ENCODE peak calls at places on chromosome 4, in seven cellular contexts. One of them, this sample, is unnamed. For H3K4me1, the result is how much of the 10 kb centered on the place peaks cover.

GRCh38 chr4:183118585-183118984 is 19.5 kb downstream of the WWC2 start:
- DNase-seq in CD8-positive, alpha-beta memory T cell: no peak
- DNase-seq in neuronal stem cell: peak
- DNase-seq in effector memory CD4-positive, alpha-beta T cell: no peak
- DNase-seq in hepatocyte: no peak
- DNase-seq in fibroblast of lung: peak
- DNase-seq in psoas muscle: no peak
- DNase-seq in this sample: peak

GRCh38 chr4:112222219-112222955 is 9.2 kb upstream of the AP1AR start:
- DNase-seq in neuronal stem cell: no peak
- DNase-seq in hepatocyte: no peak
- DNase-seq in effector memory CD4-positive, alpha-beta T cell: no peak
- DNase-seq in CD8-positive, alpha-beta memory T cell: no peak
- DNase-seq in psoas muscle: no peak
- DNase-seq in fibroblast of lung: no peak
- DNase-seq in this sample: no peak

GRCh38 chr4:7157666-7158065 is 34.7 kb upstream of the SORCS2 start:
- DNase-seq in psoas muscle: no peak
- DNase-seq in CD8-positive, alpha-beta memory T cell: no peak
- DNase-seq in fibroblast of lung: no peak
- DNase-seq in hepatocyte: no peak
- DNase-seq in effector memory CD4-positive, alpha-beta T cell: no peak
- DNase-seq in neuronal stem cell: no peak
- DNase-seq in this sample: no peak

GRCh38 chr4:43351970-43352806 is 459.7 kb downstream of the GRXCR1 start:
- DNase-seq in neuronal stem cell: no peak
- DNase-seq in psoas muscle: no peak
- DNase-seq in effector memory CD4-positive, alpha-beta T cell: no peak
- DNase-seq in CD8-positive, alpha-beta memory T cell: no peak
- DNase-seq in hepatocyte: no peak
- DNase-seq in fibroblast of lung: no peak
- DNase-seq in this sample: no peak

GRCh38 chr4:182556576-182556975 is 313.4 kb downstream of the TENM3 start:
- DNase-seq in psoas muscle: no peak
- DNase-seq in fibroblast of lung: peak
- DNase-seq in neuronal stem cell: no peak
- DNase-seq in hepatocyte: no peak
- DNase-seq in effector memory CD4-positive, alpha-beta T cell: no peak
- DNase-seq in CD8-positive, alpha-beta memory T cell: no peak
- DNase-seq in this sample: no peak

GRCh38 chr4:53014368-53014767 is 152.3 kb downstream of the RASL11B start:
- DNase-seq in fibroblast of lung: no peak
- DNase-seq in hepatocyte: peak
- DNase-seq in CD8-positive, alpha-beta memory T cell: no peak
- DNase-seq in effector memory CD4-positive, alpha-beta T cell: no peak
- DNase-seq in psoas muscle: no peak
- DNase-seq in neuronal stem cell: no peak
- DNase-seq in this sample: no peak

GRCh38 chr4:163419074-163419473 is 54.5 kb downstream of the TKTL2 start:
- DNase-seq in neuronal stem cell: no peak
- DNase-seq in psoas muscle: no peak
- DNase-seq in fibroblast of lung: no peak
- DNase-seq in effector memory CD4-positive, alpha-beta T cell: no peak
- DNase-seq in hepatocyte: no peak
- DNase-seq in CD8-positive, alpha-beta memory T cell: no peak
- DNase-seq in this sample: no peak

GRCh38 chr4:146398404-146398803 is 123.3 kb downstream of the SLC10A7 start:
- DNase-seq in psoas muscle: no peak
- DNase-seq in hepatocyte: no peak
- DNase-seq in fibroblast of lung: no peak
- DNase-seq in neuronal stem cell: no peak
- DNase-seq in effector memory CD4-positive, alpha-beta T cell: no peak
- DNase-seq in CD8-positive, alpha-beta memory T cell: no peak
- DNase-seq in this sample: no peak

GRCh38 chr4:113189546-113189945 is 140.1 kb downstream of the ANK2 start:
- DNase-seq in fibroblast of lung: no peak
- DNase-seq in effector memory CD4-positive, alpha-beta T cell: no peak
- DNase-seq in CD8-positive, alpha-beta memory T cell: no peak
- DNase-seq in psoas muscle: no peak
- DNase-seq in neuronal stem cell: no peak
- DNase-seq in hepatocyte: no peak
- DNase-seq in this sample: no peak

GRCh38 chr4:151035321-151035720 is 20.2 kb upstream of the LRBA start:
- DNase-seq in hepatocyte: peak
- DNase-seq in fibroblast of lung: no peak
- DNase-seq in psoas muscle: no peak
- DNase-seq in effector memory CD4-positive, alpha-beta T cell: no peak
- DNase-seq in neuronal stem cell: no peak
- DNase-seq in CD8-positive, alpha-beta memory T cell: no peak
- DNase-seq in this sample: no peak

GRCh38 chr4:94924566-94924965 is 166.8 kb downstream of the BMPR1B start:
- DNase-seq in effector memory CD4-positive, alpha-beta T cell: no peak
- DNase-seq in CD8-positive, alpha-beta memory T cell: no peak
- DNase-seq in hepatocyte: no peak
- DNase-seq in psoas muscle: no peak
- DNase-seq in fibroblast of lung: no peak
- DNase-seq in neuronal stem cell: no peak
- DNase-seq in this sample: no peak

GRCh38 chr4:88696620-88697019 is 1.0 kb downstream of the NAP1L5 start:
- DNase-seq in fibroblast of lung: peak
- DNase-seq in hepatocyte: no peak
- DNase-seq in psoas muscle: no peak
- DNase-seq in neuronal stem cell: no peak
- DNase-seq in effector memory CD4-positive, alpha-beta T cell: no peak
- DNase-seq in CD8-positive, alpha-beta memory T cell: peak
- DNase-seq in this sample: no peak

GRCh38 chr4:16777726-16778125 is 120.7 kb downstream of the LDB2 start:
- DNase-seq in hepatocyte: no peak
- DNase-seq in psoas muscle: no peak
- DNase-seq in fibroblast of lung: no peak
- DNase-seq in neuronal stem cell: no peak
- DNase-seq in CD8-positive, alpha-beta memory T cell: no peak
- DNase-seq in effector memory CD4-positive, alpha-beta T cell: no peak
- DNase-seq in this sample: no peak

GRCh38 chr4:170491981-170492380 is 402.2 kb upstream of the AADAT start:
- DNase-seq in psoas muscle: no peak
- DNase-seq in effector memory CD4-positive, alpha-beta T cell: no peak
- DNase-seq in neuronal stem cell: no peak
- DNase-seq in CD8-positive, alpha-beta memory T cell: no peak
- DNase-seq in hepatocyte: no peak
- DNase-seq in fibroblast of lung: no peak
- DNase-seq in this sample: no peak

GRCh38 chr4:26075588-26075987 is 161.6 kb downstream of the SMIM20 start:
- DNase-seq in neuronal stem cell: no peak
- DNase-seq in hepatocyte: no peak
- DNase-seq in CD8-positive, alpha-beta memory T cell: no peak
- DNase-seq in effector memory CD4-positive, alpha-beta T cell: no peak
- DNase-seq in fibroblast of lung: no peak
- DNase-seq in psoas muscle: no peak
- DNase-seq in this sample: no peak

GRCh38 chr4:42397256-42397634 is at the start of gene SHISA3:
- DNase-seq in hepatocyte: peak
- DNase-seq in CD8-positive, alpha-beta memory T cell: peak
- DNase-seq in neuronal stem cell: no peak
- DNase-seq in effector memory CD4-positive, alpha-beta T cell: no peak
- DNase-seq in psoas muscle: peak
- DNase-seq in fibroblast of lung: peak
- DNase-seq in this sample: peak

GRCh38 chr4:25814323-25814722 is 48.5 kb downstream of the SEL1L3 start:
- DNase-seq in fibroblast of lung: no peak
- DNase-seq in hepatocyte: no peak
- DNase-seq in neuronal stem cell: no peak
- DNase-seq in psoas muscle: peak
- DNase-seq in CD8-positive, alpha-beta memory T cell: no peak
- DNase-seq in effector memory CD4-positive, alpha-beta T cell: no peak
- DNase-seq in this sample: no peak

GRCh38 chr4:102321260-102321991 is 23.9 kb downstream of the SLC39A8 start:
- DNase-seq in effector memory CD4-positive, alpha-beta T cell: no peak
- DNase-seq in CD8-positive, alpha-beta memory T cell: no peak
- DNase-seq in hepatocyte: no peak
- DNase-seq in neuronal stem cell: no peak
- DNase-seq in psoas muscle: no peak
- DNase-seq in fibroblast of lung: no peak
- DNase-seq in this sample: no peak
- H3K4me1 ChIP-seq in effector memory CD4-positive, alpha-beta T cell: under half
- H3K4me1 ChIP-seq in CD8-positive, alpha-beta memory T cell: under half
- H3K4me1 ChIP-seq in hepatocyte: under half
- H3K4me1 ChIP-seq in neuronal stem cell: under half
- H3K4me1 ChIP-seq in psoas muscle: under half
- H3K4me1 ChIP-seq in fibroblast of lung: under half
- H3K4me1 ChIP-seq in this sample: under half

GRCh38 chr4:74456056-74456744 is 11.3 kb downstream of the AREG start:
- DNase-seq in CD8-positive, alpha-beta memory T cell: no peak
- DNase-seq in fibroblast of lung: peak
- DNase-seq in psoas muscle: no peak
- DNase-seq in effector memory CD4-positive, alpha-beta T cell: no peak
- DNase-seq in neuronal stem cell: no peak
- DNase-seq in hepatocyte: no peak
- DNase-seq in this sample: peak

GRCh38 chr4:74453846-74454742 is 9.2 kb downstream of the AREG start:
- DNase-seq in psoas muscle: no peak
- DNase-seq in fibroblast of lung: no peak
- DNase-seq in hepatocyte: no peak
- DNase-seq in CD8-positive, alpha-beta memory T cell: no peak
- DNase-seq in neuronal stem cell: no peak
- DNase-seq in effector memory CD4-positive, alpha-beta T cell: no peak
- DNase-seq in this sample: no peak

GRCh38 chr4:74455361-74456055 is 10.6 kb downstream of the AREG start:
- DNase-seq in hepatocyte: no peak
- DNase-seq in effector memory CD4-positive, alpha-beta T cell: no peak
- DNase-seq in psoas muscle: no peak
- DNase-seq in fibroblast of lung: no peak
- DNase-seq in CD8-positive, alpha-beta memory T cell: no peak
- DNase-seq in neuronal stem cell: no peak
- DNase-seq in this sample: no peak

GRCh38 chr4:74453037-74453635 is 8.2 kb downstream of the AREG start:
- DNase-seq in hepatocyte: no peak
- DNase-seq in psoas muscle: no peak
- DNase-seq in fibroblast of lung: no peak
- DNase-seq in effector memory CD4-positive, alpha-beta T cell: no peak
- DNase-seq in CD8-positive, alpha-beta memory T cell: no peak
- DNase-seq in neuronal stem cell: no peak
- DNase-seq in this sample: no peak

GRCh38 chr4:74456849-74457395 is 12.0 kb downstream of the AREG start:
- DNase-seq in CD8-positive, alpha-beta memory T cell: no peak
- DNase-seq in fibroblast of lung: no peak
- DNase-seq in hepatocyte: no peak
- DNase-seq in psoas muscle: no peak
- DNase-seq in neuronal stem cell: no peak
- DNase-seq in effector memory CD4-positive, alpha-beta T cell: no peak
- DNase-seq in this sample: peak
- H3K4me1 ChIP-seq in CD8-positive, alpha-beta memory T cell: under half
- H3K4me1 ChIP-seq in fibroblast of lung: under half
- H3K4me1 ChIP-seq in hepatocyte: under half
- H3K4me1 ChIP-seq in psoas muscle: under half
- H3K4me1 ChIP-seq in neuronal stem cell: under half
- H3K4me1 ChIP-seq in effector memory CD4-positive, alpha-beta T cell: under half
- H3K4me1 ChIP-seq in this sample: under half

GRCh38 chr4:2417196-2417764 is 1.2 kb downstream of the ZFYVE28 start:
- DNase-seq in effector memory CD4-positive, alpha-beta T cell: no peak
- DNase-seq in hepatocyte: peak
- DNase-seq in CD8-positive, alpha-beta memory T cell: peak
- DNase-seq in psoas muscle: no peak
- DNase-seq in fibroblast of lung: no peak
- DNase-seq in neuronal stem cell: no peak
- DNase-seq in this sample: peak

GRCh38 chr4:2416564-2417195 is 1.8 kb downstream of the ZFYVE28 start:
- DNase-seq in neuronal stem cell: peak
- DNase-seq in CD8-positive, alpha-beta memory T cell: peak
- DNase-seq in psoas muscle: peak
- DNase-seq in fibroblast of lung: no peak
- DNase-seq in effector memory CD4-positive, alpha-beta T cell: no peak
- DNase-seq in hepatocyte: no peak
- DNase-seq in this sample: no peak

GRCh38 chr4:2413821-2414610 is 4.4 kb downstream of the ZFYVE28 start:
- DNase-seq in CD8-positive, alpha-beta memory T cell: no peak
- DNase-seq in fibroblast of lung: no peak
- DNase-seq in effector memory CD4-positive, alpha-beta T cell: no peak
- DNase-seq in hepatocyte: no peak
- DNase-seq in psoas muscle: no peak
- DNase-seq in neuronal stem cell: no peak
- DNase-seq in this sample: no peak

GRCh38 chr4:2415881-2416563 is 2.4 kb downstream of the ZFYVE28 start:
- DNase-seq in CD8-positive, alpha-beta memory T cell: peak
- DNase-seq in fibroblast of lung: no peak
- DNase-seq in neuronal stem cell: no peak
- DNase-seq in effector memory CD4-positive, alpha-beta T cell: no peak
- DNase-seq in psoas muscle: no peak
- DNase-seq in hepatocyte: no peak
- DNase-seq in this sample: no peak

DNA sequence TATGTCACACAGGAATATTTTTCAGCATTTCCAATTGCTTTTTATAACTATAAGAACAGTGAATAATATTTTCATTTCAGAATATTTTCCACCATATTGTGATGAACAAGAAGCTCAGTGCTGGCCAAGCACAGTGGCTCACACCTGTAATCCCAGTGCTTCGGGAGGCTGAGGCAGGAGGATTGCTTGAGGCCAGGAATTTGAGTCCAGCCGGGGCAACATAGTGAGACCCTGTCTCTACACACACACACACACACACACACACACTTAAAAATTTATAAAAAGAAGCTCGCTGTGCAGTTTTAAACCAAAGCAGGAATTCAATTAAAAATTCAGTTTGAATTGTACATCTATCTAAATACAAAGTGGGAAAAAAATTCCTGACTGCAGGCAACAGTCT is 3.2 kb downstream of the ZFYVE28 start:
- DNase-seq in effector memory CD4-positive, alpha-beta T cell: no peak
- DNase-seq in CD8-positive, alpha-beta memory T cell: no peak
- DNase-seq in fibroblast of lung: no peak
- DNase-seq in hepatocyte: no peak
- DNase-seq in psoas muscle: no peak
- DNase-seq in neuronal stem cell: no peak
- DNase-seq in this sample: no peak
- H3K4me1 ChIP-seq in effector memory CD4-positive, alpha-beta T cell: half or more
- H3K4me1 ChIP-seq in CD8-positive, alpha-beta memory T cell: half or more
- H3K4me1 ChIP-seq in fibroblast of lung: under half
- H3K4me1 ChIP-seq in hepatocyte: under half
- H3K4me1 ChIP-seq in psoas muscle: under half
- H3K4me1 ChIP-seq in neuronal stem cell: under half
- H3K4me1 ChIP-seq in this sample: under half

GRCh38 chr4:30754021-30754420 is 33.9 kb downstream of the PCDH7 start:
- DNase-seq in fibroblast of lung: peak
- DNase-seq in effector memory CD4-positive, alpha-beta T cell: no peak
- DNase-seq in CD8-positive, alpha-beta memory T cell: no peak
- DNase-seq in hepatocyte: peak
- DNase-seq in neuronal stem cell: no peak
- DNase-seq in psoas muscle: no peak
- DNase-seq in this sample: no peak

GRCh38 chr4:30755306-30755705 is 35.1 kb downstream of the PCDH7 start:
- DNase-seq in CD8-positive, alpha-beta memory T cell: no peak
- DNase-seq in neuronal stem cell: no peak
- DNase-seq in psoas muscle: no peak
- DNase-seq in effector memory CD4-positive, alpha-beta T cell: no peak
- DNase-seq in fibroblast of lung: no peak
- DNase-seq in hepatocyte: no peak
- DNase-seq in this sample: no peak

GRCh38 chr4:30753316-30753715 is 33.1 kb downstream of the PCDH7 start:
- DNase-seq in effector memory CD4-positive, alpha-beta T cell: no peak
- DNase-seq in hepatocyte: peak
- DNase-seq in fibroblast of lung: peak
- DNase-seq in CD8-positive, alpha-beta memory T cell: no peak
- DNase-seq in neuronal stem cell: no peak
- DNase-seq in psoas muscle: no peak
- DNase-seq in this sample: peak

GRCh38 chr4:30757357-30757756 is 37.2 kb downstream of the PCDH7 start:
- DNase-seq in neuronal stem cell: no peak
- DNase-seq in psoas muscle: no peak
- DNase-seq in effector memory CD4-positive, alpha-beta T cell: no peak
- DNase-seq in CD8-positive, alpha-beta memory T cell: no peak
- DNase-seq in fibroblast of lung: peak
- DNase-seq in hepatocyte: peak
- DNase-seq in this sample: no peak

GRCh38 chr4:30756553-30756952 is 36.4 kb downstream of the PCDH7 start:
- DNase-seq in fibroblast of lung: no peak
- DNase-seq in CD8-positive, alpha-beta memory T cell: no peak
- DNase-seq in neuronal stem cell: no peak
- DNase-seq in hepatocyte: no peak
- DNase-seq in effector memory CD4-positive, alpha-beta T cell: no peak
- DNase-seq in psoas muscle: no peak
- DNase-seq in this sample: no peak
- H3K4me1 ChIP-seq in fibroblast of lung: under half
- H3K4me1 ChIP-seq in CD8-positive, alpha-beta memory T cell: under half
- H3K4me1 ChIP-seq in neuronal stem cell: under half
- H3K4me1 ChIP-seq in hepatocyte: under half
- H3K4me1 ChIP-seq in effector memory CD4-positive, alpha-beta T cell: under half
- H3K4me1 ChIP-seq in psoas muscle: under half
- H3K4me1 ChIP-seq in this sample: under half

This sample was measured in cardiac muscle cell.